ENCODE peak calls at places on chromosomes 7 and 10, in eight cellular contexts. L is HFFc6; M is natural killer cell treated with Interleukin-12 subunit alpha and Interleukin-12 subunit beta and Interleukin-15 and Interleukin-18, amount 100 ng/mL, for 72 hours; B is GM10248; Q is NCI-H524 treated with DMSO at 0.1 percent for 48 hours; V is DMS79 treated with DMSO at 0.1 percent for 48 hours; D is frontal cortex; A is GM13977. X is an unnamed sample.

GRCh38 chr10:78472542-78472890 is 438.9 kb downstream of the RPS24 start:
- DNase-seq in V (no peak), A (peak), D (peak), Q (no peak), L (no peak), B (peak), M (no peak), X (no peak)

GRCh38 chr7:158080899-158081445 is 506.7 kb downstream of the PTPRN2 start:
- DNase-seq in L (no peak), D (no peak), V (no peak), M (no peak), Q (no peak), B (no peak), A (no peak), X (no peak)

GRCh38 chr7:50092579-50093411 is at the start of gene ZPBP:
- DNase-seq in L (peak), D (peak), V (peak), Q (peak), A (peak), B (peak), M (peak), X (peak)

GRCh38 chr10:43375401-43376020 is 4.1 kb downstream of the FXYD4 start:
- DNase-seq in M (no peak), A (no peak), B (no peak), Q (no peak), L (no peak), V (no peak), D (no peak), X (no peak)

GRCh38 chr10:69800109-69800508 is 1.6 kb upstream of the COL13A1 start:
- DNase-seq in B (no peak), L (peak), V (peak), A (no peak), D (peak), Q (no peak), M (no peak), X (peak)

GRCh38 chr10:13593560-13593959 is 6.8 kb downstream of the PRPF18 start:
- DNase-seq in V (no peak), A (no peak), Q (no peak), L (peak), M (no peak), B (no peak), D (no peak), X (no peak)

GRCh38 chr7:1200045-1200444 is 32.6 kb upstream of the UNCX start:
- DNase-seq in Q (peak), V (peak), L (no peak), A (no peak), B (no peak), D (no peak), M (no peak), X (peak)

GRCh38 chr10:85646312-85646711 is 720.3 kb downstream of the GRID1 start:
- DNase-seq in B (no peak), M (no peak), D (no peak), A (no peak), L (no peak), Q (peak), V (peak), X (peak)

GRCh38 chr7:54799792-54800191 is 40.8 kb upstream of the SEC61G start:
- DNase-seq in B (no peak), V (no peak), L (no peak), M (no peak), A (no peak), D (no peak), Q (no peak), X (no peak)

GRCh38 chr10:16586358-16587138 is 64.9 kb upstream of the C1QL3 start:
- DNase-seq in B (peak), V (no peak), M (no peak), A (peak), Q (no peak), L (no peak), D (no peak), X (no peak)

GRCh38 chr7:134126126-134126525 is 1.0 kb upstream of the LRGUK start:
- DNase-seq in M (no peak), D (no peak), B (no peak), Q (no peak), V (peak), A (no peak), L (no peak), X (no peak)